ENCODE peak calls at places on chromosomes 4 and X, in four cellular contexts. X, K, B and F are unnamed samples.

GRCh38 chrX:119292445-119292844 is 56.4 kb downstream of the PGRMC1 start:
- DNase-seq in B (no peak), X (no peak), K (no peak), F (no peak)

GRCh38 chr4:1232661-1233621 is 16.0 kb downstream of the CTBP1 start:
- DNase-seq in K (peak), B (no peak), X (no peak), F (peak)

GRCh38 chr4:93396274-93396673 is 432.3 kb upstream of the ATOH1 start:
- DNase-seq in X (no peak), B (no peak), K (peak), F (peak)

GRCh38 chr4:98253499-98253898 is 7.7 kb upstream of the RAP1GDS1 start:
- DNase-seq in B (no peak), K (no peak), X (no peak), F (no peak)

GRCh38 chrX:10111364-10112148 is 45.2 kb upstream of the CLCN4 start:
- DNase-seq in B (no peak), X (peak), K (peak), F (peak)

GRCh38 chrX:115579327-115579726 is 18.4 kb downstream of the PLS3 start:
- DNase-seq in B (no peak), X (no peak), K (no peak), F (no peak)

GRCh38 chrX:148363836-148364235 is 136.6 kb upstream of the AFF2 start:
- DNase-seq in B (no peak), X (no peak), K (no peak), F (no peak)

GRCh38 chrX:109840585-109840984 is 107.5 kb upstream of the ACSL4 start:
- DNase-seq in K (peak), B (peak), X (no peak), F (no peak)

GRCh38 chrX:32408389-32408788 is 803.0 kb downstream of the DMD start:
- DNase-seq in K (no peak), B (peak), X (no peak), F (no peak)

GRCh38 chr4:90127706-90128345 is 632 bp downstream of the CCSER1 start:
- DNase-seq in B (no peak), X (no peak), K (no peak), F (peak)

GRCh38 chrX:151722241-151722846 is 6.5 kb downstream of the FATE1 start:
- DNase-seq in K (no peak), X (no peak), B (peak), F (no peak)

GRCh38 chr4:26459054-26459755 is 31.1 kb downstream of the CCKAR start:
- DNase-seq in B (peak), X (peak), K (peak), F (peak)

GRCh38 chrX:24468245-24468644 is 3.2 kb downstream of the PDK3 start:
- DNase-seq in X (no peak), B (no peak), K (no peak), F (no peak)

GRCh38 chr4:1571986-1572385 is 112.1 kb downstream of the FAM53A start:
- DNase-seq in B (no peak), X (no peak), K (no peak), F (no peak)

GRCh38 chr4:53477666-53478065 is 100.2 kb downstream of the FIP1L1 start:
- DNase-seq in B (no peak), X (no peak), K (peak), F (no peak)

GRCh38 chr4:155228713-155229112 is 20.3 kb downstream of the NPY2R start:
- DNase-seq in X (no peak), B (no peak), K (no peak), F (no peak)

GRCh38 chrX:104112326-104112951 is at the start of gene ZCCHC18:
- DNase-seq in B (peak), X (no peak), K (peak), F (peak)

GRCh38 chrX:104118765-104119164 is 6.4 kb downstream of the ZCCHC18 start:
- DNase-seq in X (no peak), K (no peak), B (no peak), F (no peak)

GRCh38 chrX:104117753-104118152 is 5.4 kb downstream of the ZCCHC18 start:
- DNase-seq in B (no peak), X (no peak), K (no peak), F (no peak)

GRCh38 chrX:104108955-104109354 is 3.4 kb upstream of the ZCCHC18 start:
- DNase-seq in X (no peak), K (no peak), B (no peak), F (no peak)

DNA sequence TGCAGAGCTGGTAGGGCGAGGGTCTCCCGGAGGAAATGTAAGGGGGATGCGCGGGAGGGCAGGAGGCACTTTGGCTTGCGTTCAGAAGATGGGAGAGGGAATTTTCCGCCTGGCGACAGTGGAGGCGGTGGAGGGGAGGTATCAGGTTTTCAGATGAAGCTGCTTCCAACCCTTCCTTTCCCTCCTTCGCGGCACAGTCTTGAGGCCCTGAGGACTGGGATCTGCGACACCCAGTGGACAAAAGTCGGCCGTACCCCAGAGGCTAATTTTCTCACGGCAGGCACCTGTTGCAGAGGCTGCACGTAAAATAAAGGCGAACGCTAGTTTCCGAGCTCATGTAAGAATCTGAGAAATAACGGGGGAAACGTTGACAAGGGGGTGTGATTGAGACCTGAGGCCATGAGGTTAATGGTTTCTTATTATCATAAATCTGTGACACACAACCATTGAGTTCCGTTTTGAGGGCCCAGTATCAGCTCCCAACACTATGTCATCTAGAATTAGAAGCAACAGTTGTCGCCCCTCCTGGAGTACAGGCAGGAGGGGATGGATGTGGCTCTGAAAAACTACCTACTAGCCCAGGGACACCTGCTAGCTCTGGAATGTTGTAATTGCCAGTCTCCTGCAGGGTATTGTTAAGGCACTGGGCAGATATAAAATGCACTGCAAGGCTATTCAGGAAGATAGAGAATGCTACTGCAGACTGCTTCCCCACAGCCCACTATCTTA is 1.1 kb downstream of the ZCCHC18 start:
- DNase-seq in B (peak), K (peak), X (no peak), F (peak)
- H3K27ac ChIP-seq in B (no peak), K (no peak), X (no peak), F (peak)

GRCh38 chr4:81954266-81954665 is 419.5 kb downstream of the HNRNPD start:
- DNase-seq in B (no peak), X (no peak), K (no peak), F (no peak)
- TF ChIP-seq FOS in B (no peak), X (no peak), K (no peak), F (no peak)

DNA sequence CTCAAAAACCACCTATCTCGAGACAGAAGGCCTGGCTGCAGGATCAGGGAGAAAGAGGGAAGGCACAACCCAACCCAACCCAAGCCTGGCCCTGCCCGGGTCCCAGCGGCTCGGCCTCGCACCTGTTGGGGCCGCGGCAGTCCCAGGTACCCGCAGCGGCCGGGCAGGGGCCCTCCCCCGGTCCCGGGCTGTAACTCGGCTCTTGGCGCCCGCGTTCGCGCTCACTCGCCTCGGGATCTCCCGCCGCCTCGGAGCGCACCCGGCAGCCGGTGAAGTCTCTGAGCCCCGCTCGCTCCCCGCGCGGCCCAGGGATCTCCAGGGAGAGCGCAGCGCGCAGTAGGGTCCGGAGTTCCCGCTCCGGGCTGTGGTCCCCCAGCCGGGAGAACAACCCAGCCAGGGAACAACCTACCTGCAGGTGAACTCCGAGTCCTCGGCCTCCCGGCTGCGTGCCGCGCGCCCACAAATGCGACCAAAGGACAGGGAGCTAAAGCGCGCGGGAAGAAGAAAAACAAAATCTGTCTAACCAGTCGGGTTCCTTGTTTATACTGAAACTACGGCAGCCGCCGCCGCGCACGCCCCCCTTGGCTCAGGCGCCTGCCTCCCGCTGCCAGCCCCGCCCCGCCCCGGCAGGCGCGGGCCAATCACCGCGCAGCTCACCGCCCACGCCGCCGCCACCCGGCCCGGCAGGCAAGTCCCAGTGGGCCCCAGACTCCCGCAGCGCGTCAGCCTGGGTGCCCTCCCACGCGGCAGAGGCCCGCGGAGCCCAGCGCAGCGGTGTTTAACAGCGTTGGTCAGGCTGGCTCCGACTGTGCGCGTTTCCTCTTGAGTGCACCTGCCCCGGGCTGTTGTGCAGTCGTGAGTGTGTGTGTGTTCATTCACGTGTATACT is at the start of gene RASGEF1B:
- DNase-seq in K (peak), B (peak), X (peak), F (peak)
- H3K27ac ChIP-seq in K (no peak), B (no peak), X (no peak), F (no peak)

GRCh38 chr4:175369087-175369486 is 443.0 kb downstream of the GPM6A start:
- DNase-seq in K (peak), B (no peak), X (no peak), F (no peak)

GRCh38 chr4:175371091-175371490 is 441.0 kb downstream of the GPM6A start:
- DNase-seq in K (no peak), B (no peak), X (no peak), F (no peak)

GRCh38 chr4:175376287-175376977 is 435.6 kb downstream of the GPM6A start:
- DNase-seq in K (no peak), X (no peak), B (no peak), F (no peak)

GRCh38 chr4:175377203-175377602 is 434.9 kb downstream of the GPM6A start:
- DNase-seq in K (no peak), X (no peak), B (no peak), F (no peak)

DNA sequence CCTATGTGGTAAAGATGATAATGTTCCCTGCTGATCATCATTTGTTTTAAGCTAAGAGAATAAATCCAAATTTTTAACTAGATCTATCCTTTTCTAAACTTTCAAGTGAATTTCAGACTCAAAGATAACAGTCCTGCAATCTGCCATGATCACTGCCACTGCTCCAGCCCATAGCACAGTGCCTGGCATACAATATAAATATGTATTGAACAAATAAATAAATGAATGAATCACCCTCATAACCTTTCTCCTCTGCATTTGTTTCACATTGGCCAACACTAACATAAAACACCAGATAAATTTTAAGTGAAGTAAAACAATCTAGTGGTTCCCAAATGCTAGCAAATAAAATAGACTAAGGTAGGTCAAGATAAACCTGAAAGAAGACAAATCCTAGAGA is 439.0 kb downstream of the GPM6A start:
- DNase-seq in B (no peak), K (peak), X (no peak), F (no peak)
- TF ChIP-seq FOS in B (no peak), K (no peak), X (no peak), F (no peak)

GRCh38 chrX:13488706-13489105 is 80.7 kb upstream of the EGFL6 start:
- DNase-seq in X (no peak), K (no peak), B (no peak), F (no peak)
- H3K27ac ChIP-seq in X (peak), K (peak), B (no peak), F (no peak)

GRCh38 chrX:123859828-123860505 is at the start of gene XIAP:
- DNase-seq in B (peak), K (peak), X (peak), F (peak)

GRCh38 chrX:123859409-123859827 is 435 bp upstream of the XIAP start:
- DNase-seq in X (peak), B (no peak), K (no peak), F (no peak)

GRCh38 chrX:123860983-123861382 is 1.1 kb downstream of the XIAP start:
- DNase-seq in K (peak), B (peak), X (no peak), F (peak)

GRCh38 chrX:123860506-123860840 is 620 bp downstream of the XIAP start:
- DNase-seq in B (no peak), K (no peak), X (peak), F (peak)
- TF ChIP-seq FOS in B (no peak), K (no peak), X (no peak), F (no peak)